ENCODE peak calls at places on chromosomes 3 and 15, in five cellular contexts. X is adrenal gland, A is esophagus squamous epithelium, R is heart left ventricle, I is IMR-90. D is an unnamed sample. For H3K27me3, the result is how much of the 10 kb centered on the place peaks cover.

GRCh38 chr15:31353931-31354330 is 27.3 kb downstream of the KLF13 start:
- DNase-seq in X (no peak), I (no peak), R (peak), A (no peak), D (no peak)

GRCh38 chr3:127865941-127866340 is 43.6 kb upstream of the MGLL start:
- DNase-seq in X (no peak), I (peak), R (no peak), A (no peak), D (no peak)

GRCh38 chr3:168053115-168053514 is 42.6 kb downstream of the GOLIM4 start:
- DNase-seq in A (no peak), R (no peak), X (no peak), I (no peak), D (no peak)

GRCh38 chr3:197242784-197243432 is 55.5 kb downstream of the DLG1 start:
- DNase-seq in I (no peak), R (no peak), X (no peak), A (no peak), D (no peak)

GRCh38 chr15:67185621-67186225 is 68.7 kb downstream of the AAGAB start:
- DNase-seq in I (no peak), X (no peak), R (no peak), A (no peak), D (no peak)

GRCh38 chr3:31729082-31729481 is 196.4 kb downstream of the STT3B start:
- DNase-seq in R (no peak), I (no peak), A (no peak), X (no peak), D (no peak)

GRCh38 chr3:132974086-132974485 is 64.1 kb upstream of the TMEM108 start:
- DNase-seq in R (no peak), X (no peak), I (no peak), A (no peak), D (no peak)

GRCh38 chr3:45950686-45951600 is 7.7 kb downstream of the CXCR6 start:
- DNase-seq in X (no peak), R (no peak), A (no peak), I (no peak), D (peak)

GRCh38 chr15:40421246-40422157 is 15.9 kb downstream of the IVD start:
- DNase-seq in A (no peak), R (peak), X (peak), I (peak), D (peak)

GRCh38 chr3:11140054-11140712 is 14.1 kb upstream of the HRH1 start:
- DNase-seq in A (no peak), I (no peak), X (no peak), R (peak), D (no peak)

GRCh38 chr3:11136116-11136515 is 18.2 kb upstream of the HRH1 start:
- DNase-seq in X (no peak), A (no peak), R (no peak), I (peak), D (no peak)

GRCh38 chr3:11136871-11137626 is 17.2 kb upstream of the HRH1 start:
- DNase-seq in R (no peak), A (no peak), I (peak), X (peak), D (no peak)

GRCh38 chr3:11138371-11138770 is 15.9 kb upstream of the HRH1 start:
- DNase-seq in X (no peak), R (no peak), I (no peak), A (no peak), D (no peak)

GRCh38 chr3:11137627-11137959 is 16.7 kb upstream of the HRH1 start:
- DNase-seq in A (no peak), X (no peak), R (no peak), I (no peak), D (no peak)
- H3K4me3 ChIP-seq in A (peak), X (no peak), R (no peak), I (peak), D (no peak)

DNA sequence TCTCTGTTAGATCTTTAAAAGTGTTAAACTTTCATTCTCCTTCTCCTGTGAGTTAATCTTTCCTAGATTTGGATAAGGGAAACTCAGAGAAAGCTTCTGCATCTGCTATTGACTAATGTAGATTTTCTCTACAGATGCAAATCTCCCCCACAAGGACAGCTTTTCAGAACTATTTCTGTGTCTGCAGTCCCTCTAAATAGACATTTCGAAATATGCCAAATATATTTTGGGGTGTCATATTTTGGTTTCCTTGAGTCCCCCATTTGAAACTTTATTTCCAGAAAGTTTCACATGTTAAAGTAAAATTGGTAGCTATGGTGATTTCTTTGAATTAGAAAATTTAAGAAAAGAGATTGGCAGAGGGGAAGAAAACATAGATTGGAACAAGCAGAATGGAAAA is 852.3 kb upstream of the ALCAM start:
- DNase-seq in A (no peak), X (no peak), I (no peak), R (no peak), D (no peak)
- H3K27me3 ChIP-seq in A (under half), X (under half), I (under half), R (under half), D (under half)

GRCh38 chr3:185930393-185931107 is 7.3 kb downstream of the TRA2B start:
- DNase-seq in I (peak), A (no peak), X (no peak), R (no peak), D (no peak)

GRCh38 chr3:185933374-185933950 is 4.4 kb downstream of the TRA2B start:
- DNase-seq in I (no peak), X (no peak), R (no peak), A (no peak), D (no peak)

GRCh38 chr3:185934726-185935464 is 2.9 kb downstream of the TRA2B start:
- DNase-seq in A (no peak), R (no peak), X (no peak), I (peak), D (no peak)

GRCh38 chr3:185931777-185932176 is 6.0 kb downstream of the TRA2B start:
- DNase-seq in I (no peak), A (no peak), X (no peak), R (no peak), D (no peak)

GRCh38 chr3:185932213-185932612 is 5.6 kb downstream of the TRA2B start:
- DNase-seq in R (no peak), I (no peak), A (no peak), X (no peak), D (no peak)
- H3K4me3 ChIP-seq in R (peak), I (peak), A (peak), X (no peak), D (peak)

GRCh38 chr15:74334127-74334526 is 33.3 kb downstream of the CYP11A1 start:
- DNase-seq in R (no peak), A (no peak), I (no peak), X (no peak), D (no peak)
- H3K27me3 ChIP-seq in R (under half), A (under half), I (under half), X (under half), D (under half)